ENCODE peak calls at places on chromosomes 6 and 20, in eight cellular contexts. G is CD8-positive, alpha-beta T cell; R is mesendoderm; H is astrocyte; Z is adrenal gland; W is brain microvascular endothelial cell; S is GM12878; P is HepG2. E is an unnamed sample.

GRCh38 chr6:42696526-42697267 is 25.7 kb downstream of the PRPH2 start:
- DNase-seq in R (no peak), W (peak; percentile 34), H (peak; percentile 72), S (no peak), G (no peak), P (no peak), Z (peak; percentile 23), E (peak; percentile 59)

GRCh38 chr6:159062564-159062945 is 17.8 kb upstream of the TAGAP start:
- DNase-seq in P (no peak), G (peak; percentile 79), S (no peak), Z (no peak), W (no peak), R (no peak), H (no peak), E (no peak)

GRCh38 chr6:169813969-169814368 is 62.5 kb downstream of the ERMARD start:
- DNase-seq in S (no peak), G (no peak), P (no peak), W (no peak), H (no peak), Z (no peak), R (no peak), E (no peak)

GRCh38 chr20:36248836-36249235 is 12.6 kb downstream of the AAR2 start:
- DNase-seq in R (no peak), W (no peak), P (no peak), H (no peak), S (no peak), Z (no peak), G (no peak), E (no peak)

GRCh38 chr20:62824476-62825287 is 7.8 kb downstream of the COL9A3 start:
- DNase-seq in P (peak; percentile 62), Z (peak; percentile 82), G (peak; percentile 19), H (no peak), W (no peak), R (peak; percentile 73), S (no peak), E (peak; percentile 67)

GRCh38 chr6:136791296-136792065 is 796 bp downstream of the MAP3K5 start:
- DNase-seq in G (peak; percentile 44), W (peak; percentile 56), Z (peak; percentile 81), R (peak; percentile 33), H (peak; percentile 46), P (no peak), S (peak; percentile 89), E (peak; percentile 65)

GRCh38 chr20:63659370-63659769 is 1.3 kb downstream of the RTEL1 start:
- DNase-seq in S (no peak), P (no peak), R (peak; percentile 37), G (no peak), H (no peak), W (no peak), Z (no peak), E (no peak)

GRCh38 chr6:42281570-42281969 is 63.9 kb upstream of the MRPS10 start:
- DNase-seq in H (no peak), W (no peak), R (no peak), G (peak; percentile 85), P (no peak), S (no peak), Z (no peak), E (no peak)

GRCh38 chr20:50991076-50991475 is 31.8 kb downstream of the KCNG1 start:
- DNase-seq in R (no peak), Z (no peak), W (no peak), P (no peak), H (no peak), S (no peak), G (no peak), E (no peak)

GRCh38 chr20:52031574-52032303 is 159.8 kb downstream of the ZFP64 start:
- DNase-seq in G (peak; percentile 22), R (peak; percentile 16), S (no peak), Z (no peak), W (peak; percentile 90), P (peak; percentile 95), H (peak; percentile 90), E (peak; percentile 51)

GRCh38 chr20:57180954-57181353 is 85.5 kb downstream of the BMP7 start:
- DNase-seq in H (no peak), P (no peak), S (no peak), G (no peak), Z (no peak), R (peak; percentile 86), W (no peak), E (no peak)

GRCh38 chr6:36827261-36828079 is 11.8 kb downstream of the CPNE5 start:
- DNase-seq in G (no peak), S (no peak), W (peak; percentile 73), H (peak; percentile 92), R (no peak), P (no peak), Z (peak; percentile 63), E (peak; percentile 59)

GRCh38 chr20:10674684-10675455 is 1.1 kb upstream of the JAG1 start:
- DNase-seq in Z (peak; percentile 76), R (peak; percentile 89), H (no peak), W (peak; percentile 64), S (no peak), P (peak; percentile 84), G (no peak), E (peak; percentile 72)

GRCh38 chr6:110468696-110469095 is 7.7 kb downstream of the SLC22A16 start:
- DNase-seq in S (no peak), P (no peak), H (no peak), W (no peak), G (no peak), Z (no peak), R (peak; percentile 10), E (no peak)

GRCh38 chr20:19934792-19935491 is 82.2 kb upstream of the NAA20 start:
- DNase-seq in G (no peak), Z (peak; percentile 66), W (no peak), S (no peak), H (no peak), P (no peak), R (no peak), E (no peak)

GRCh38 chr20:44319880-44320422 is 8.9 kb upstream of the FITM2 start:
- DNase-seq in S (no peak), W (no peak), G (no peak), R (no peak), H (no peak), P (no peak), Z (no peak), E (no peak)

GRCh38 chr6:38801305-38801704 is 86.2 kb downstream of the DNAH8 start:
- DNase-seq in S (no peak), P (no peak), W (no peak), G (no peak), H (no peak), Z (no peak), R (no peak), E (no peak)

GRCh38 chr20:42686057-42686456 is 503.6 kb downstream of the PTPRT start:
- DNase-seq in Z (no peak), S (no peak), P (no peak), G (no peak), R (no peak), W (no peak), H (no peak), E (no peak)

GRCh38 chr6:160049346-160049745 is 72.3 kb upstream of the SLC22A1 start:
- DNase-seq in G (no peak), R (no peak), P (no peak), H (no peak), W (no peak), S (no peak), Z (no peak), E (no peak)

GRCh38 chr6:135901776-135902524 is 50.4 kb downstream of the PDE7B start:
- DNase-seq in G (peak; percentile 28), P (no peak), S (no peak), H (peak; percentile 92), W (peak; percentile 79), R (no peak), Z (peak; percentile 44), E (peak; percentile 69)

GRCh38 chr20:50717974-50718761 is 13.2 kb upstream of the PARD6B start:
- DNase-seq in G (no peak), H (no peak), P (no peak), Z (no peak), W (peak; percentile 16), S (no peak), R (no peak), E (peak; percentile 30)

GRCh38 chr6:41182069-41183034 is 18.6 kb downstream of the TREML2 start:
- DNase-seq in R (peak; percentile 83), P (peak; percentile 59), S (no peak), Z (peak; percentile 49), H (peak; percentile 18), W (peak; percentile 52), G (peak; percentile 55), E (no peak)

GRCh38 chr6:3751730-3752537 is 421 bp upstream of the PXDC1 start:
- DNase-seq in G (peak; percentile 61), S (no peak), H (peak; percentile 84), Z (peak; percentile 90), W (peak; percentile 90), R (peak; percentile 86), P (peak; percentile 87), E (peak; percentile 91)

GRCh38 chr6:138728672-138729071 is 44.9 kb upstream of the CCDC28A start:
- DNase-seq in S (no peak), H (no peak), W (no peak), R (no peak), P (no peak), Z (no peak), G (no peak), E (no peak)

GRCh38 chr6:138736640-138737039 is 36.9 kb upstream of the CCDC28A start:
- DNase-seq in R (no peak), H (peak; percentile 12), Z (no peak), S (no peak), W (no peak), G (no peak), P (no peak), E (no peak)

GRCh38 chr6:138734585-138734984 is 39.0 kb upstream of the CCDC28A start:
- DNase-seq in P (no peak), Z (no peak), S (no peak), W (no peak), G (no peak), H (no peak), R (no peak), E (no peak)
- H3K36me3 ChIP-seq in P (no peaks in the 10 kb centered on the region), Z (no peaks in the 10 kb centered on the region), S (no peaks in the 10 kb centered on the region), W (no peaks in the 10 kb centered on the region), G (no peaks in the 10 kb centered on the region), H (no peaks in the 10 kb centered on the region), R (no peaks in the 10 kb centered on the region), E (no peaks in the 10 kb centered on the region)

GRCh38 chr20:32775240-32775991 is 13.2 kb downstream of the DNMT3B start:
- DNase-seq in H (no peak), S (no peak), P (no peak), R (no peak), G (peak; percentile 39), Z (no peak), W (no peak), E (peak; percentile 25)
- H3K4me3 ChIP-seq in H (no peak overlapping the region), S (no peak overlapping the region), P (no peak overlapping the region), R (no peak overlapping the region), G (no peak overlapping the region), Z (no peak overlapping the region), W (no peak overlapping the region), E (no peak overlapping the region)

DNA sequence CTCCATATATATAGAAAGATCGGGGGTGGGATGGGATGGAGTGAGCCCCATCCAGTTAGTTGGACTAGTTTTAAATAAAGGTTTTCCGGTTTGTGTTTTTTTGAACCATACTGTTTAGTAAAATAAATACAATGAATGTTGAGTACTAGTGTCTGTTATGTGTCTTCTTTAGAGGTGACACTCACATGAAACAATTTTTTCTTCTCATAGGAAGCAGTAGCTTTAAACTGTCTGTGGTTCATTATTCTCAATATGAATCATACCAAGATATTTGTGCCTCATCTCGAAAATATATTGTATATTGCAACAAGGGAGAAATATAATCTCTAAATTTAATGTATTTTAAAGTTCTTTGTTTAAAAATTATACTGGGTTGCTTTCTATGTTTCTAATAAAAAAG is 33.4 kb downstream of the HSF2 start:
- DNase-seq in P (no peak), Z (no peak), H (no peak), W (no peak), S (no peak), G (no peak), R (no peak), E (no peak)
- H3K36me3 ChIP-seq in P (peaks cover 6% of the 10 kb centered on the region), Z (no peaks in the 10 kb centered on the region), H (peaks cover 18% of the 10 kb centered on the region), W (peaks cover 14% of the 10 kb centered on the region), S (peaks cover 28% of the 10 kb centered on the region), G (peaks cover 37% of the 10 kb centered on the region), R (peaks cover under 1% of the 10 kb centered on the region), E (peaks cover 51% of the 10 kb centered on the region)

GRCh38 chr6:26183237-26183580 is 96.0 kb downstream of the HFE start:
- DNase-seq in G (no peak), P (no peak), R (no peak), H (no peak), S (no peak), W (no peak), Z (no peak), E (no peak)
- H3K4me3 ChIP-seq in G (peak overlapping the region; percentile 60), P (no peak overlapping the region), R (no peak overlapping the region), H (peak overlapping the region; percentile 63), S (no peak overlapping the region), W (peak overlapping the region; percentile 55), Z (no peak overlapping the region), E (no peak overlapping the region)